ENCODE peak calls at places on chromosomes 11 and 22, in four cellular contexts. One of them, this sample, is unnamed.
A peak's percentile ranks its signal among the peaks of the same experiment; 100 is the strongest.

GRCh38 chr11:72338741-72339140 is 94.8 kb upstream of the PHOX2A start:
- DNase-seq in K562: no peak
- DNase-seq in HepG2: no peak
- DNase-seq in GM12878: no peak
- DNase-seq in this sample: no peak

GRCh38 chr11:7484645-7485044 is 661 bp upstream of the OLFML1 start:
- DNase-seq in K562: no peak
- DNase-seq in HepG2: no peak
- DNase-seq in GM12878: no peak
- DNase-seq in this sample: no peak

GRCh38 chr11:66834943-66835342 is 8.3 kb upstream of the RCE1 start:
- DNase-seq in K562: peak; percentile 71
- DNase-seq in HepG2: no peak
- DNase-seq in GM12878: no peak
- DNase-seq in this sample: no peak

GRCh38 chr22:22786301-22787115 is 101.1 kb upstream of the IGLL5 start:
- DNase-seq in K562: no peak
- DNase-seq in HepG2: peak; percentile 20
- DNase-seq in GM12878: no peak
- DNase-seq in this sample: no peak

GRCh38 chr11:70672991-70673670 is 274.8 kb downstream of the CTTN start:
- DNase-seq in K562: no peak
- DNase-seq in HepG2: no peak
- DNase-seq in GM12878: no peak
- DNase-seq in this sample: no peak

GRCh38 chr22:26395926-26396325 is 33.1 kb upstream of the ASPHD2 start:
- DNase-seq in K562: no peak
- DNase-seq in HepG2: no peak
- DNase-seq in GM12878: no peak
- DNase-seq in this sample: no peak

GRCh38 chr11:94803491-94803890 is 35.3 kb downstream of the AMOTL1 start:
- DNase-seq in K562: no peak
- DNase-seq in HepG2: no peak
- DNase-seq in GM12878: no peak
- DNase-seq in this sample: no peak

GRCh38 chr11:60193687-60194433 is 11.0 kb upstream of the MS4A6A start:
- DNase-seq in K562: peak; percentile 52
- DNase-seq in HepG2: peak; percentile 58
- DNase-seq in GM12878: peak; percentile 80
- DNase-seq in this sample: peak; percentile 77

GRCh38 chr11:116990811-116991210 is 107.4 kb downstream of the SIK3 start:
- DNase-seq in K562: no peak
- DNase-seq in HepG2: no peak
- DNase-seq in GM12878: no peak
- DNase-seq in this sample: no peak

GRCh38 chr22:20268350-20269012 is 363 bp upstream of the RTN4R start:
- DNase-seq in K562: peak; percentile 98
- DNase-seq in HepG2: peak; percentile 8
- DNase-seq in GM12878: no peak
- DNase-seq in this sample: peak; percentile 73

GRCh38 chr11:108895579-108896480 is 231.0 kb downstream of the DDX10 start:
- DNase-seq in K562: no peak
- DNase-seq in HepG2: peak; percentile 16
- DNase-seq in GM12878: peak; percentile 39
- DNase-seq in this sample: no peak

GRCh38 chr11:8356731-8357504 is 93.2 kb upstream of the LMO1 start:
- DNase-seq in K562: no peak
- DNase-seq in HepG2: no peak
- DNase-seq in GM12878: no peak
- DNase-seq in this sample: no peak

GRCh38 chr11:72743321-72744221 is 8.6 kb downstream of the ARAP1 start:
- DNase-seq in K562: no peak
- DNase-seq in HepG2: no peak
- DNase-seq in GM12878: no peak
- DNase-seq in this sample: no peak

GRCh38 chr11:13745165-13745564 is 76.7 kb downstream of the FAR1 start:
- DNase-seq in K562: no peak
- DNase-seq in HepG2: no peak
- DNase-seq in GM12878: no peak
- DNase-seq in this sample: no peak

GRCh38 chr11:132576706-132577105 is 955.6 kb downstream of the OPCML start:
- DNase-seq in K562: no peak
- DNase-seq in HepG2: no peak
- DNase-seq in GM12878: no peak
- DNase-seq in this sample: peak; percentile 22

GRCh38 chr11:84963240-84963639 is 663.9 kb downstream of the DLG2 start:
- DNase-seq in K562: no peak
- DNase-seq in HepG2: no peak
- DNase-seq in GM12878: no peak
- DNase-seq in this sample: no peak

DNA sequence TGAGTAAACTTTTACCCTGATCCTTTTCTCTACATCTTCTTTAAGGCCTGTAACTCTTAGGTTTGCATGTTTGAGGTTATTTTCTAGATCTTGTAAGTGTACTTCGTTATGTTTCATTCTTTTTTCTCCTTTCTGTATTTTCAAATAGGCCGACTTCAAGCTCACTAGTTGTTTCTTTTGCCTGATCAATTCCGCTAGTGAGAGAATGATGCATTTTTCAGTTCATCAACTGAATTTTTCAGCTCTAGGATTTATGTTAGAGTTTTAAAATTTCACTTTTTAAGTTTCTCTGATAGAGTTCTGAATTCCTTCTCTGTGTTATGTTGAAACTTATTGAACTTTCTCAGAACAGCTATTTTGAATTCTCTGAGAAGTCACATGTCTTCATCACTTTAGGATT is 55.5 kb upstream of the NARS2 start:
- DNase-seq in K562: no peak
- DNase-seq in HepG2: no peak
- DNase-seq in GM12878: no peak
- DNase-seq in this sample: no peak
- TF ChIP-seq TCF7 in K562: no peak
- TF ChIP-seq TCF7 in HepG2: no peak
- TF ChIP-seq TCF7 in GM12878: no peak
- TF ChIP-seq TCF7 in this sample: no peak

GRCh38 chr22:50015451-50016307 is 3.1 kb upstream of the IL17REL start:
- DNase-seq in K562: peak; percentile 31
- DNase-seq in HepG2: no peak
- DNase-seq in GM12878: no peak
- DNase-seq in this sample: no peak

GRCh38 chr22:50014655-50015401 is 2.3 kb upstream of the IL17REL start:
- DNase-seq in K562: peak; percentile 65
- DNase-seq in HepG2: no peak
- DNase-seq in GM12878: no peak
- DNase-seq in this sample: no peak

GRCh38 chr22:50016308-50016987 is 3.9 kb upstream of the IL17REL start:
- DNase-seq in K562: no peak
- DNase-seq in HepG2: no peak
- DNase-seq in GM12878: no peak
- DNase-seq in this sample: no peak

GRCh38 chr22:50012201-50013181 is at the start of gene IL17REL:
- DNase-seq in K562: no peak
- DNase-seq in HepG2: no peak
- DNase-seq in GM12878: no peak
- DNase-seq in this sample: no peak

DNA sequence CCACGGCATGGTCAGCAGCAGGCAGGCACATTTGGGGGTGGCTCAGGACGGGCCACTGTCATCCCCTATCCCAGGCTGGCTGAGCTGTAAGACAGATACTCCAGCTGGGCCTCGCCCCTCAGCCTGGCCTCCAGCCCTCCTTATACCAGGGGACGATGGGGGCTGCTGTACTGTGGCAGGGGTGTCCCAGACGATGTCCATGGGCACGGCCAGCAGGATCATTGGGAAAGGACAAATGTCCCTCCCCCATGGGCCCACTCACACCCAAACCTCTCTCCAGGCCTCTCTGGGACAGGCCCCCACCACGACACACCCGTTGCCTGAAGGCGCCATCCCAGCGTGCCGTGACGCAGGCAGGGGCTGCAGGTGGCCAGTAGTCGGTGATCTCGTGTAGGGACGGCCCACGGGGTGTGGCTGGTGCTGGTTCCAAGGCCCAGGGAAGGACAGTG is 1.5 kb upstream of the IL17REL start:
- DNase-seq in K562: no peak
- DNase-seq in HepG2: no peak
- DNase-seq in GM12878: no peak
- DNase-seq in this sample: no peak
- TF ChIP-seq TCF7 in K562: no peak
- TF ChIP-seq TCF7 in HepG2: no peak
- TF ChIP-seq TCF7 in GM12878: no peak
- TF ChIP-seq TCF7 in this sample: no peak

GRCh38 chr22:36204641-36205032 is 3.0 kb upstream of the APOL4 start:
- DNase-seq in K562: no peak
- DNase-seq in HepG2: peak; percentile 15
- DNase-seq in GM12878: no peak
- DNase-seq in this sample: no peak
- TF ChIP-seq TCF7 in K562: no peak
- TF ChIP-seq TCF7 in HepG2: no peak
- TF ChIP-seq TCF7 in GM12878: no peak
- TF ChIP-seq TCF7 in this sample: no peak

GRCh38 chr22:49017769-49018330 is 809.8 kb downstream of the BRD1 start:
- DNase-seq in K562: no peak
- DNase-seq in HepG2: no peak
- DNase-seq in GM12878: no peak
- DNase-seq in this sample: no peak
- TF ChIP-seq TCF7 in K562: no peak
- TF ChIP-seq TCF7 in HepG2: no peak
- TF ChIP-seq TCF7 in GM12878: no peak
- TF ChIP-seq TCF7 in this sample: no peak

DNA sequence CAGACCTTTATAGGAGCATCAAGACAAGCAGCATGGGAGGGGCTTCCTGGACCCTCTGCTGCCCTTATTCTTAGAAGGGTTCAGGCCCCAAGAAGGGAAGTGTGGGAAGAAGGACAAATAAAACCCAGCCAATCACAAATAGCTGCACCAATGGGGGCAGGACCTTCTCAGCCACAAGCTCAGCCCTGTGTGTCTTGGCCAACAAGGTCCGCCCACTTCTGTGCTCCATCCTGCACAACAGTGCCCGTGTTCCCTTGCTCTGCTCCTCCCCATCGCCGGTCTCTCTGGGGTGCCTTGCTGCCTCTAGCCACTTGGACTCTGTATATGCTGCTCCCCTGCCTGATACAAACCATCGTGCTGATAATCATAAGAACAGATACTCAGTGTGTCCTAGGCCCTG is 86.2 kb downstream of the NAT10 start:
- DNase-seq in K562: peak; percentile 39
- DNase-seq in HepG2: no peak
- DNase-seq in GM12878: no peak
- DNase-seq in this sample: no peak
- TF ChIP-seq TCF7 in K562: no peak
- TF ChIP-seq TCF7 in HepG2: no peak
- TF ChIP-seq TCF7 in GM12878: no peak
- TF ChIP-seq TCF7 in this sample: no peak

GRCh38 chr11:68934666-68935065 is 31.0 kb downstream of the IGHMBP2 start:
- DNase-seq in K562: no peak
- DNase-seq in HepG2: no peak
- DNase-seq in GM12878: no peak
- DNase-seq in this sample: no peak
- TF ChIP-seq TCF7 in K562: no peak
- TF ChIP-seq TCF7 in HepG2: no peak
- TF ChIP-seq TCF7 in GM12878: no peak
- TF ChIP-seq TCF7 in this sample: no peak